ENCODE peak calls at places on chromosomes 12 and 14, in six cellular contexts. V is HepG2, N is WTC11, F is GM23338, S is K562, J is H1. G is an unnamed sample.
A peak's percentile ranks its signal among the peaks of the same experiment; 100 is the strongest.

GRCh38 chr12:90026516-90026915 is 317.9 kb upstream of the ATP2B1 start:
- DNase-seq in V (no peak), N (no peak), F (no peak), S (no peak), J (no peak), G (no peak)

GRCh38 chr12:27229367-27229766 is 14.7 kb upstream of the STK38L start:
- DNase-seq in V (no peak), N (no peak), F (no peak), S (no peak), J (no peak), G (no peak)

GRCh38 chr14:43651896-43652295 is 855.2 kb downstream of the FSCB start:
- DNase-seq in V (no peak), N (no peak), F (no peak), S (no peak), J (no peak), G (no peak)

GRCh38 chr14:51482112-51482511 is 169.6 kb upstream of the FRMD6 start:
- DNase-seq in V (no peak), N (no peak), F (no peak), S (no peak), J (no peak), G (no peak)

GRCh38 chr12:26153421-26154154 is 28.8 kb upstream of the BHLHE41 start:
- DNase-seq in V (peak; percentile 75), N (no peak), F (no peak), S (no peak), J (no peak), G (no peak)

GRCh38 chr12:115201928-115202327 is 518.0 kb upstream of the TBX3 start:
- DNase-seq in V (no peak), N (no peak), F (no peak), S (no peak), J (no peak), G (no peak)

GRCh38 chr14:76918751-76919421 is 92.7 kb downstream of the LRRC74A start:
- DNase-seq in V (peak; percentile 24), N (peak; percentile 53), F (peak; percentile 75), S (peak; percentile 80), J (no peak), G (no peak)

GRCh38 chr12:82708056-82708455 is 21.4 kb downstream of the TMTC2 start:
- DNase-seq in V (no peak), N (no peak), F (no peak), S (no peak), J (no peak), G (no peak)

GRCh38 chr12:116241157-116241772 is 36.2 kb downstream of the MED13L start:
- DNase-seq in V (no peak), N (no peak), F (no peak), S (no peak), J (no peak), G (no peak)

GRCh38 chr12:48489012-48489411 is 6.7 kb downstream of the C12orf54 start:
- DNase-seq in V (no peak), N (no peak), F (no peak), S (no peak), J (no peak), G (peak; percentile 45)

GRCh38 chr14:24072436-24072835 is 1.1 kb downstream of the CPNE6 start:
- DNase-seq in V (no peak), N (no peak), F (no peak), S (no peak), J (no peak), G (no peak)

GRCh38 chr14:32941668-32942065 is 3.0 kb downstream of the NPAS3 start:
- DNase-seq in V (no peak), N (no peak), F (no peak), S (no peak), J (no peak), G (no peak)

GRCh38 chr14:21068521-21069387 is 1.4 kb upstream of the ARHGEF40 start:
- DNase-seq in V (peak; percentile 84), N (peak; percentile 62), F (peak; percentile 88), S (peak; percentile 68), J (peak; percentile 67), G (no peak)

GRCh38 chr12:9049520-9050133 is 60.3 kb downstream of the KLRG1 start:
- DNase-seq in V (peak; percentile 46), N (no peak), F (peak; percentile 82), S (peak; percentile 27), J (no peak), G (no peak)

GRCh38 chr14:69611264-69612013 is at the start of gene SUSD6:
- DNase-seq in V (peak; percentile 74), N (peak; percentile 81), F (peak; percentile 87), S (peak; percentile 93), J (peak; percentile 77), G (no peak)

GRCh38 chr12:23827353-23827752 is 122.1 kb downstream of the SOX5 start:
- DNase-seq in V (peak; percentile 42), N (no peak), F (no peak), S (no peak), J (no peak), G (no peak)

GRCh38 chr14:47207636-47208035 is 467.8 kb downstream of the MDGA2 start:
- DNase-seq in V (no peak), N (no peak), F (peak; percentile 10), S (no peak), J (no peak), G (no peak)

GRCh38 chr12:96404683-96405082 is 4.4 kb upstream of the CDK17 start:
- DNase-seq in V (no peak), N (no peak), F (no peak), S (no peak), J (no peak), G (no peak)

GRCh38 chr12:119204716-119205285 is 26.1 kb downstream of the HSPB8 start:
- DNase-seq in V (no peak), N (no peak), F (no peak), S (no peak), J (no peak), G (no peak)

GRCh38 chr12:51183816-51184215 is 10.9 kb upstream of the TFCP2 start:
- DNase-seq in V (no peak), N (peak; percentile 26), F (peak; percentile 20), S (peak; percentile 34), J (no peak), G (no peak)

GRCh38 chr12:48351022-48351708 is 446 bp upstream of the ZNF641 start:
- DNase-seq in V (peak; percentile 47), N (peak; percentile 67), F (peak; percentile 72), S (no peak), J (no peak), G (no peak)

GRCh38 chr12:122282066-122282465 is 15.8 kb upstream of the VPS33A start:
- DNase-seq in V (no peak), N (no peak), F (peak; percentile 21), S (no peak), J (no peak), G (no peak)

GRCh38 chr12:632102-632696 is 31.0 kb downstream of the NINJ2 start:
- DNase-seq in V (peak; percentile 93), N (peak; percentile 16), F (peak; percentile 76), S (no peak), J (no peak), G (no peak)

GRCh38 chr12:115267464-115267863 is 583.5 kb upstream of the TBX3 start:
- DNase-seq in V (no peak), N (no peak), F (no peak), S (no peak), J (no peak), G (no peak)

GRCh38 chr12:83823386-83824045 is 1089.1 kb downstream of the SLC6A15 start:
- DNase-seq in V (peak; percentile 27), N (peak; percentile 89), F (peak; percentile 84), S (no peak), J (peak; percentile 78), G (no peak)

GRCh38 chr14:75144944-75145343 is 18.1 kb upstream of the NEK9 start:
- DNase-seq in V (no peak), N (no peak), F (no peak), S (no peak), J (no peak), G (no peak)

GRCh38 chr12:110883251-110883650 is 36.5 kb downstream of the CCDC63 start:
- DNase-seq in V (no peak), N (no peak), F (no peak), S (no peak), J (no peak), G (no peak)

DNA sequence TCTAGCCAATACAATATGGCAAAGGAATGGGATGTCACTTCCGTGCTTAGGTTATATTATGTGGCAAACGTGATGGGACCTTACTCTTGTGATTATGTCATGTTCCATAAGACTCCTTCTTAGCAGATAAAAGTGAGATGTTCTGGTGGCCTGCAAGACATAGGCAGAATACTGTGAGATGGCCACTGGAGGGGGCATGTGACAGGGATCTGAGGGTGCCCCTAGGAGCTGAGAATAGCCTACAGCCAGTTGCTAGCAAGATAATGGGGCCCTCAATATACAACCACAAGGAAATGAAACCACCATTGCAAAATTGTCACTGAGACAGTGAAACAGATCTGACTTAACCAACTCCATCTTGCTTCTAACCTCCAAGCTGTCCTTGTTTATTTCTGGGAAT is 151.4 kb upstream of the SSTR1 start:
- DNase-seq in V (no peak), N (peak; percentile 32), F (peak; percentile 43), S (no peak), J (no peak), G (no peak)
- TF ChIP-seq CREB1 in V (no peak), N (no peak), F (no peak), S (no peak), J (no peak), G (no peak)

GRCh38 chr12:58671196-58671595 is 249.1 kb downstream of the LRIG3 start:
- DNase-seq in V (no peak), N (no peak), F (no peak), S (no peak), J (no peak), G (no peak)

GRCh38 chr12:58668233-58668632 is 252.1 kb downstream of the LRIG3 start:
- DNase-seq in V (no peak), N (no peak), F (no peak), S (no peak), J (no peak), G (no peak)

GRCh38 chr12:58665375-58665774 is 254.9 kb downstream of the LRIG3 start:
- DNase-seq in V (no peak), N (no peak), F (peak; percentile 29), S (no peak), J (no peak), G (no peak)

GRCh38 chr12:58670623-58671022 is 249.7 kb downstream of the LRIG3 start:
- DNase-seq in V (no peak), N (no peak), F (peak; percentile 28), S (no peak), J (no peak), G (no peak)

GRCh38 chr12:58668831-58669230 is 251.5 kb downstream of the LRIG3 start:
- DNase-seq in V (no peak), N (no peak), F (no peak), S (no peak), J (no peak), G (no peak)
- TF ChIP-seq CREB1 in V (no peak), N (no peak), F (no peak), S (no peak), J (no peak), G (no peak)

DNA sequence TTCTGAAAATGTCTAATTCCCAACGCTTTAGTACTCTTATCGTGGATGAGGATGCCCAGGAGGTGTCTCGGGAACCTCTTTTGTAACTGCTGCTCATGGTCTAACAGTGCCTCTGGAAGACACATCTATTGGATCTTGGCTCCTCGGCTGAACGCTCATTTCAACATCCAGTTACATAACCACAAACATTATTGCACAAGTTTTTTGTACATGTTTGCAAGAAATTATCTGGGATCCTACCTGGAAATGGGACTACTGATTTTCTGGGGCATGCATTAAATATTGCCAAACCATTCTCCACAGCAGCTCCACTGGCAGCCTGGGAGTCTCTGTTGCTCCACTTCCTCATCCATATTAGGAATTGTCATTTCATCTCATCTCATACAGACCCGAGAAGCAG is 117.5 kb upstream of the EVL start:
- DNase-seq in V (peak; percentile 15), N (no peak), F (no peak), S (no peak), J (no peak), G (no peak)
- TF ChIP-seq CREB1 in V (no peak), N (no peak), F (no peak), S (no peak), J (no peak), G (no peak)

GRCh38 chr14:85686908-85687307 is 157.0 kb downstream of the FLRT2 start:
- DNase-seq in V (no peak), N (no peak), F (no peak), S (no peak), J (no peak), G (no peak)
- TF ChIP-seq CREB1 in V (no peak), N (no peak), F (no peak), S (no peak), J (no peak), G (no peak)